ENCODE peak calls at places on chromosomes 7 and 10, in nine cellular contexts. J is tibial nerve; A is adipocyte; B is fibroblast of lung; E is CD4-positive, CD25-positive, alpha-beta regulatory T cell; I is Panc1; O is K562; S is HCT116; M is GM23248. L is an unnamed sample.

GRCh38 chr10:124532106-124532641 is 70.6 kb downstream of the LHPP start:
- DNase-seq in J (no peak), A (peak; percentile 20), B (no peak), E (peak; percentile 26), I (no peak), O (peak; percentile 59), S (peak; percentile 79), M (peak; percentile 28), L (peak; percentile 64)

GRCh38 chr10:125284875-125285597 is 124.7 kb upstream of the CTBP2 start:
- DNase-seq in J (no peak), A (no peak), B (no peak), E (no peak), I (no peak), O (peak; percentile 52), S (peak; percentile 58), M (peak; percentile 4), L (no peak)

GRCh38 chr7:64310426-64310825 is 3.3 kb upstream of the ZNF736 start:
- DNase-seq in J (no peak), A (no peak), B (no peak), E (no peak), I (no peak), O (no peak), S (no peak), M (no peak), L (no peak)

GRCh38 chr10:83522881-83523386 is 616.4 kb upstream of the GHITM start:
- DNase-seq in J (no peak), A (peak; percentile 86), B (peak; percentile 99), E (no peak), I (no peak), O (no peak), S (no peak), M (no peak), L (no peak)

GRCh38 chr10:6445671-6446278 is 134.3 kb downstream of the PRKCQ start:
- DNase-seq in J (no peak), A (peak; percentile 73), B (peak; percentile 17), E (peak; percentile 69), I (peak; percentile 8), O (peak; percentile 61), S (peak; percentile 18), M (peak; percentile 58), L (peak; percentile 35)

GRCh38 chr10:80144302-80145131 is 12.0 kb downstream of the PLAC9 start:
- DNase-seq in J (no peak), A (no peak), B (no peak), E (peak; percentile 70), I (no peak), O (peak; percentile 51), S (peak; percentile 15), M (peak; percentile 35), L (peak; percentile 80)

GRCh38 chr10:96843823-96844222 is 11.7 kb downstream of the LCOR start:
- DNase-seq in J (no peak), A (no peak), B (no peak), E (no peak), I (no peak), O (no peak), S (no peak), M (no peak), L (no peak)

GRCh38 chr10:102634696-102635095 is 9.6 kb upstream of the TRIM8 start:
- DNase-seq in J (no peak), A (no peak), B (no peak), E (no peak), I (no peak), O (no peak), S (no peak), M (peak; percentile 35), L (no peak)

GRCh38 chr7:116691664-116692063 is 19.7 kb downstream of the MET start:
- DNase-seq in J (no peak), A (no peak), B (peak; percentile 59), E (no peak), I (no peak), O (no peak), S (no peak), M (no peak), L (no peak)

GRCh38 chr10:75187961-75188426 is 22.6 kb upstream of the VDAC2 start:
- DNase-seq in J (no peak), A (peak; percentile 74), B (peak; percentile 56), E (peak; percentile 90), I (no peak), O (peak; percentile 56), S (peak; percentile 52), M (peak; percentile 77), L (peak; percentile 59)

GRCh38 chr10:131141645-131142445 is 169.7 kb downstream of the TCERG1L start:
- DNase-seq in J (no peak), A (no peak), B (no peak), E (no peak), I (no peak), O (no peak), S (no peak), M (no peak), L (no peak)

GRCh38 chr7:55567495-55568070 is 4.7 kb downstream of the VOPP1 start:
- DNase-seq in J (no peak), A (no peak), B (no peak), E (no peak), I (no peak), O (no peak), S (no peak), M (no peak), L (no peak)

GRCh38 chr7:128164061-128164954 is 76.8 kb upstream of the LEP start:
- DNase-seq in J (no peak), A (peak; percentile 42), B (peak; percentile 91), E (no peak), I (no peak), O (no peak), S (peak; percentile 55), M (peak; percentile 96), L (no peak)

DNA sequence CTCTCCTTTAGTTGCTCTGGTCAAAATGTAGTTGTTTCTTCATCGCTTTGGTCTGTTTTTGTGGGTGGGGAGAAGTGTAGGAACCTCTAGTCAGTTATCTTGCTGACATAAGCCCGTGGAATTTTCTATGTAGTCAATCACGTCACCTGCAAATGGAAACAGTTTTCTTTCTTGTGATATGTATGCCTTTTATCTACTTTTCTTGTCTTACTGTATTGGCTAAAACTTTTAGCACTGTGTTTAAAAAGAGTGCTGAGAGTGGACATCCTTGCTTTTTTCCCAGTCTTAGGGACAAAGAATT is 42.3 kb downstream of the AKR1E2 start:
- DNase-seq in J (no peak), A (no peak), B (peak; percentile 60), E (no peak), I (no peak), O (no peak), S (no peak), M (no peak), L (no peak)
- H3K4me1 ChIP-seq in J (no peaks in the 10 kb centered on the region), A (peaks cover 21% of the 10 kb centered on the region), B (no peaks in the 10 kb centered on the region), E (no peaks in the 10 kb centered on the region), I (no peaks in the 10 kb centered on the region), O (peaks cover 13% of the 10 kb centered on the region), S (no peaks in the 10 kb centered on the region), M (peaks cover 14% of the 10 kb centered on the region), L (no peaks in the 10 kb centered on the region)

DNA sequence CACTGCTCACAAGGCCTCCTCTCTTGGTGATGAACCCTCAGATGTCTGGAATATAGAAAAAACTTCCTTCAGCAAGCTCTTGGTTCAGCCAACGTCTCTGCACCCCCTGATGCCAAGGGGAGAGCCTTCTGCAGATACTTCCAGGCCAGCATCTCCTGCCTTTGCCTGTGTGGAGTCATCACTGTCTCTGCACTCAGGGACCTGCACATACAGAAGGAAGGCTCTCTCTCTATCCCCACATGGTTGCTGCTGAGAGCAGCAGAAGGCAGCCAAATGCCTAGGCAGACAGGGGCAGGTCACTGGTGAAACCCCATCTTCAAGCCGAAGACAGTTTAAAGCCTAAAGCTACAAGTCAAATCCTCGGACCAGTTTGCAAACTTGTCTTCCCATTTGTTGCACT is 137.6 kb downstream of the WDR11 start:
- DNase-seq in J (no peak), A (no peak), B (no peak), E (no peak), I (no peak), O (no peak), S (no peak), M (no peak), L (no peak)
- H3K9me3 ChIP-seq in J (no peaks in the 10 kb centered on the region), A (peaks cover 19% of the 10 kb centered on the region), B (no peaks in the 10 kb centered on the region), E (peaks cover 8% of the 10 kb centered on the region), I (no peaks in the 10 kb centered on the region), O (no peaks in the 10 kb centered on the region), S (peaks cover 16% of the 10 kb centered on the region), M (no peaks in the 10 kb centered on the region), L (no peaks in the 10 kb centered on the region)

GRCh38 chr10:51932530-51932929 is 233.1 kb upstream of the CSTF2T start:
- DNase-seq in J (no peak), A (no peak), B (no peak), E (no peak), I (no peak), O (no peak), S (no peak), M (no peak), L (no peak)
- H3K4me1 ChIP-seq in J (no peaks in the 10 kb centered on the region), A (peaks cover 20% of the 10 kb centered on the region), B (no peaks in the 10 kb centered on the region), E (no peaks in the 10 kb centered on the region), I (no peaks in the 10 kb centered on the region), O (no peaks in the 10 kb centered on the region), S (no peaks in the 10 kb centered on the region), M (peaks cover 13% of the 10 kb centered on the region), L (no peaks in the 10 kb centered on the region)

GRCh38 chr7:158270856-158271413 is 316.7 kb downstream of the PTPRN2 start:
- DNase-seq in J (no peak), A (no peak), B (no peak), E (no peak), I (no peak), O (no peak), S (no peak), M (no peak), L (peak; percentile 42)

GRCh38 chr7:158271646-158272045 is 316.0 kb downstream of the PTPRN2 start:
- DNase-seq in J (no peak), A (no peak), B (no peak), E (no peak), I (no peak), O (no peak), S (no peak), M (no peak), L (peak; percentile 13)

GRCh38 chr7:158272091-158272490 is 315.5 kb downstream of the PTPRN2 start:
- DNase-seq in J (no peak), A (no peak), B (no peak), E (no peak), I (no peak), O (no peak), S (no peak), M (no peak), L (peak; percentile 38)

GRCh38 chr7:158273138-158273651 is 314.4 kb downstream of the PTPRN2 start:
- DNase-seq in J (no peak), A (no peak), B (no peak), E (no peak), I (no peak), O (no peak), S (no peak), M (no peak), L (no peak)

GRCh38 chr7:158272509-158273137 is 315.0 kb downstream of the PTPRN2 start:
- DNase-seq in J (no peak), A (no peak), B (no peak), E (no peak), I (no peak), O (no peak), S (no peak), M (no peak), L (peak; percentile 30)
- H3K9me3 ChIP-seq in J (no peaks in the 10 kb centered on the region), A (no peaks in the 10 kb centered on the region), B (no peaks in the 10 kb centered on the region), E (no peaks in the 10 kb centered on the region), I (no peaks in the 10 kb centered on the region), O (no peaks in the 10 kb centered on the region), S (no peaks in the 10 kb centered on the region), M (no peaks in the 10 kb centered on the region), L (no peaks in the 10 kb centered on the region)

L was measured in Peyer's patch.